ENCODE peak calls at places on chromosomes 7 and 10, in four cellular contexts. One of them, this sample, is unnamed.

GRCh38 chr7:146216371-146217041 is 99.9 kb downstream of the CNTNAP2 start:
- DNase-seq in hepatocyte: no peak
- DNase-seq in cardiac muscle cell: no peak
- DNase-seq in AG10803: no peak
- DNase-seq in this sample: no peak

GRCh38 chr10:67140641-67141040 is 214.8 kb downstream of the LRRTM3 start:
- DNase-seq in AG10803: no peak
- DNase-seq in cardiac muscle cell: no peak
- DNase-seq in hepatocyte: no peak
- DNase-seq in this sample: no peak

GRCh38 chr7:74061840-74062539 is 21.6 kb upstream of the LIMK1 start:
- DNase-seq in AG10803: peak
- DNase-seq in hepatocyte: peak
- DNase-seq in cardiac muscle cell: peak
- DNase-seq in this sample: peak

GRCh38 chr7:110142939-110143526 is 947.9 kb upstream of the LRRN3 start:
- DNase-seq in AG10803: no peak
- DNase-seq in hepatocyte: no peak
- DNase-seq in cardiac muscle cell: no peak
- DNase-seq in this sample: no peak

GRCh38 chr10:116268976-116269375 is 4.0 kb downstream of the GFRA1 start:
- DNase-seq in AG10803: no peak
- DNase-seq in hepatocyte: no peak
- DNase-seq in cardiac muscle cell: no peak
- DNase-seq in this sample: no peak

GRCh38 chr7:92693519-92693918 is 103.3 kb upstream of the FAM133B start:
- DNase-seq in hepatocyte: no peak
- DNase-seq in AG10803: no peak
- DNase-seq in cardiac muscle cell: no peak
- DNase-seq in this sample: no peak

GRCh38 chr10:110827410-110827809 is 44.3 kb upstream of the PDCD4 start:
- DNase-seq in cardiac muscle cell: peak
- DNase-seq in hepatocyte: no peak
- DNase-seq in AG10803: peak
- DNase-seq in this sample: no peak

GRCh38 chr10:74543276-74543675 is 283.1 kb upstream of the KAT6B start:
- DNase-seq in AG10803: peak
- DNase-seq in hepatocyte: no peak
- DNase-seq in cardiac muscle cell: peak
- DNase-seq in this sample: no peak

GRCh38 chr10:70803768-70804423 is 11.9 kb upstream of the SGPL1 start:
- DNase-seq in cardiac muscle cell: no peak
- DNase-seq in hepatocyte: no peak
- DNase-seq in AG10803: no peak
- DNase-seq in this sample: no peak

GRCh38 chr7:158416283-158416933 is 171.2 kb downstream of the PTPRN2 start:
- DNase-seq in AG10803: no peak
- DNase-seq in cardiac muscle cell: no peak
- DNase-seq in hepatocyte: no peak
- DNase-seq in this sample: no peak

GRCh38 chr7:131196808-131197207 is 130.9 kb upstream of the MKLN1 start:
- DNase-seq in AG10803: peak
- DNase-seq in cardiac muscle cell: peak
- DNase-seq in hepatocyte: peak
- DNase-seq in this sample: no peak

GRCh38 chr7:130554481-130554880 is 62.6 kb downstream of the MEST start:
- DNase-seq in cardiac muscle cell: no peak
- DNase-seq in AG10803: no peak
- DNase-seq in hepatocyte: no peak
- DNase-seq in this sample: no peak

GRCh38 chr7:107446988-107447387 is 22.9 kb upstream of the GPR22 start:
- DNase-seq in cardiac muscle cell: peak
- DNase-seq in hepatocyte: no peak
- DNase-seq in AG10803: peak
- DNase-seq in this sample: peak

GRCh38 chr7:106231856-106232490 is 52.8 kb downstream of the NAMPT start:
- DNase-seq in AG10803: no peak
- DNase-seq in hepatocyte: no peak
- DNase-seq in cardiac muscle cell: no peak
- DNase-seq in this sample: no peak

GRCh38 chr10:69803809-69804208 is 2.1 kb downstream of the COL13A1 start:
- DNase-seq in cardiac muscle cell: no peak
- DNase-seq in hepatocyte: no peak
- DNase-seq in AG10803: no peak
- DNase-seq in this sample: no peak
- H3K4me3 ChIP-seq in cardiac muscle cell: peak
- H3K4me3 ChIP-seq in hepatocyte: no peak
- H3K4me3 ChIP-seq in AG10803: peak
- H3K4me3 ChIP-seq in this sample: peak

DNA sequence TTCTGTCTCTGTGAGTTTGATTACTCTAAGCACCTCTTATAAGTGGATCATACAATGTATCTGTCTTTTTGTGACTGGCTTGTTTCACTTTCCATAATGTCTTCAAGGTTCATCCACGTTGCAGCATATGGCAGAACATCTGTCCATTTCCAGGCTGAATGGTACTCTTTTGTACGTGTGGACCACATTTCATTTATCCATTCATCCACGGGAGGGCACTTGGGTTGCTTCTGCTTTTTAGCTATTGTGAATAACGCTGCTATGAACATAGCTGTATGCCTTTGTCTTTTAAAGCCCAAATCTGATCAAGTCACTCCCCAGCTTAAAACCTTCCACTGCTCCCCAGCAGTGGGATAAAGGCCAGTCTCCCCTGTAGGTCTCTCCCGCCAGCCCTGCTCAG is 31.5 kb downstream of the EGFR start:
- DNase-seq in AG10803: peak
- DNase-seq in cardiac muscle cell: no peak
- DNase-seq in hepatocyte: no peak
- DNase-seq in this sample: no peak
- TF ChIP-seq CTCF in AG10803: peak
- TF ChIP-seq CTCF in cardiac muscle cell: no peak
- TF ChIP-seq CTCF in hepatocyte: no peak
- TF ChIP-seq CTCF in this sample: peak

GRCh38 chr7:151351967-151352366 is 10.4 kb downstream of the NUB1 start:
- DNase-seq in AG10803: no peak
- DNase-seq in hepatocyte: no peak
- DNase-seq in cardiac muscle cell: no peak
- DNase-seq in this sample: no peak
- H3K4me3 ChIP-seq in AG10803: no peak
- H3K4me3 ChIP-seq in hepatocyte: no peak
- H3K4me3 ChIP-seq in cardiac muscle cell: no peak
- H3K4me3 ChIP-seq in this sample: no peak

GRCh38 chr10:119178371-119179119 is at the start of gene PRDX3:
- DNase-seq in AG10803: peak
- DNase-seq in cardiac muscle cell: peak
- DNase-seq in hepatocyte: peak
- DNase-seq in this sample: peak
- TF ChIP-seq CTCF in AG10803: peak
- TF ChIP-seq CTCF in cardiac muscle cell: peak
- TF ChIP-seq CTCF in hepatocyte: peak
- TF ChIP-seq CTCF in this sample: no peak

GRCh38 chr7:90903856-90904255 is 307.7 kb downstream of the CDK14 start:
- DNase-seq in cardiac muscle cell: no peak
- DNase-seq in AG10803: no peak
- DNase-seq in hepatocyte: no peak
- DNase-seq in this sample: no peak
- H3K4me3 ChIP-seq in cardiac muscle cell: no peak
- H3K4me3 ChIP-seq in AG10803: no peak
- H3K4me3 ChIP-seq in hepatocyte: no peak
- H3K4me3 ChIP-seq in this sample: no peak

GRCh38 chr10:100814751-100815474 is 69.5 kb downstream of the PAX2 start:
- DNase-seq in hepatocyte: no peak
- DNase-seq in AG10803: no peak
- DNase-seq in cardiac muscle cell: no peak
- DNase-seq in this sample: no peak

GRCh38 chr10:100810835-100811116 is 65.4 kb downstream of the PAX2 start:
- DNase-seq in cardiac muscle cell: no peak
- DNase-seq in hepatocyte: no peak
- DNase-seq in AG10803: no peak
- DNase-seq in this sample: no peak

GRCh38 chr10:100811752-100812750 is 66.7 kb downstream of the PAX2 start:
- DNase-seq in hepatocyte: no peak
- DNase-seq in cardiac muscle cell: no peak
- DNase-seq in AG10803: no peak
- DNase-seq in this sample: no peak

GRCh38 chr10:100811261-100811660 is 65.9 kb downstream of the PAX2 start:
- DNase-seq in cardiac muscle cell: no peak
- DNase-seq in AG10803: no peak
- DNase-seq in hepatocyte: no peak
- DNase-seq in this sample: no peak

DNA sequence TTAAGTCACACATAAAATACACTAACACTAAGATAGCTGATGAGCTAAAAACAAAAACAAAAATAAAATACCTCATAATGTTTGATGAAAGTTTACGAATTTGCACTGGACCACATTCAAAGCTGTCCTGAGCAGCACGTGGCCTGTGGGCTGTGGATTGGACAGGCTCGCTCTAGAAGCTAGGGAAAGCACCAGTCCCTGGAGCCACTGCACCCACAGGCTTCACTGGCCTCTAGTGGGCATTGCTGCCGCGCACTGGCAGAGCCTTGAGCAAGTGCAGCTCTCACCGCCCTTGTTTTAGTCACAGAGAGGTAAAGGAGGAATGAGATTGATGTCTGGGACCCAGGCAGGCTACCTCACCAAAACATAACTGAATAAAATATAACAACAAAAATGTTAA is 67.6 kb downstream of the PAX2 start:
- DNase-seq in cardiac muscle cell: no peak
- DNase-seq in AG10803: no peak
- DNase-seq in hepatocyte: no peak
- DNase-seq in this sample: no peak
- TF ChIP-seq CTCF in cardiac muscle cell: no peak
- TF ChIP-seq CTCF in AG10803: no peak
- TF ChIP-seq CTCF in hepatocyte: no peak
- TF ChIP-seq CTCF in this sample: no peak

DNA sequence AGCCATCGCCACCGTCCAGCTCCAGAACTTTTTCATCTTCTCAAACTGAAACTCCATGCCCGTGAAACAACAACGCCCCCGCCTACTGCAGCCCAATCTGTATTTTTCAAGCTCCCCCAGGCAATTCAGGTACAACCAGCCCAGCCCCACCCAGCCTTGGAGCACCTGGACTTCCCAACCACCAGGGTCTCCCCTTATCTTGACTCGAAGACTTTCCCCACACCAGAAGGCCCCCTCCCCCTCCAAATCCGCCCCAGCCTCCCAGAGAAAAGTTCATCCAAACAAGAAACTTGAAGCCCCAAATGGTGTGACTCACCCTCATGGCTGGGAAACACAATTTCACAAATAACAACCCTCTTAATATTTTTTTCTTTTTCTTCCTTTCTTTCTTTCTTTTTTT is 10.6 kb downstream of the ZCCHC24 start:
- DNase-seq in cardiac muscle cell: peak
- DNase-seq in AG10803: peak
- DNase-seq in hepatocyte: no peak
- DNase-seq in this sample: peak
- H3K4me3 ChIP-seq in cardiac muscle cell: no peak
- H3K4me3 ChIP-seq in AG10803: peak
- H3K4me3 ChIP-seq in hepatocyte: no peak
- H3K4me3 ChIP-seq in this sample: peak

GRCh38 chr7:112970771-112971170 is 115.9 kb downstream of the GPR85 start:
- DNase-seq in AG10803: no peak
- DNase-seq in cardiac muscle cell: no peak
- DNase-seq in hepatocyte: no peak
- DNase-seq in this sample: no peak
- TF ChIP-seq CTCF in AG10803: no peak
- TF ChIP-seq CTCF in cardiac muscle cell: no peak
- TF ChIP-seq CTCF in hepatocyte: no peak
- TF ChIP-seq CTCF in this sample: no peak

This sample was measured in foreskin fibroblast.